ENCODE peak calls at places on chromosomes 2 and 18, in seven cellular contexts. G, F, J, D, E, L and C are unnamed samples.

GRCh38 chr2:142065156-142065555 is 65.7 kb downstream of the LRP1B start:
- DNase-seq in G (no peak), F (no peak), J (no peak), D (no peak), E (no peak), L (no peak), C (no peak)

GRCh38 chr18:46067431-46068007 is 4.5 kb downstream of the PSTPIP2 start:
- DNase-seq in G (peak), F (peak), J (no peak), D (no peak), E (no peak), L (no peak), C (no peak)

GRCh38 chr18:35091841-35092240 is 50.6 kb downstream of the MAPRE2 start:
- DNase-seq in G (peak), F (no peak), J (no peak), D (no peak), E (no peak), L (peak), C (no peak)

GRCh38 chr2:190599546-190600220 is 49.2 kb upstream of the NAB1 start:
- DNase-seq in G (no peak), F (no peak), J (no peak), D (no peak), E (no peak), L (no peak), C (no peak)

GRCh38 chr2:204078003-204078698 is 141.6 kb downstream of the ICOS start:
- DNase-seq in G (no peak), F (no peak), J (no peak), D (no peak), E (no peak), L (no peak), C (no peak)

GRCh38 chr18:79856119-79857080 is 58.7 kb downstream of the KCNG2 start:
- DNase-seq in G (peak), F (peak), J (peak), D (no peak), E (peak), L (peak), C (peak)

GRCh38 chr18:34493566-34494358 is 216.3 kb upstream of the DTNA start:
- DNase-seq in G (peak), F (peak), J (peak), D (no peak), E (no peak), L (no peak), C (peak)

GRCh38 chr2:32772623-32773221 is 144.9 kb downstream of the TTC27 start:
- DNase-seq in G (peak), F (no peak), J (no peak), D (no peak), E (no peak), L (peak), C (peak)

GRCh38 chr18:2254977-2255376 is 316.3 kb downstream of the METTL4 start:
- DNase-seq in G (no peak), F (no peak), J (no peak), D (no peak), E (no peak), L (no peak), C (no peak)

GRCh38 chr2:133787207-133787606 is 218.9 kb upstream of the NCKAP5 start:
- DNase-seq in G (peak), F (no peak), J (no peak), D (no peak), E (no peak), L (no peak), C (no peak)

GRCh38 chr2:191270303-191271178 is 25.3 kb downstream of the MYO1B start:
- DNase-seq in G (no peak), F (no peak), J (peak), D (no peak), E (no peak), L (no peak), C (no peak)

GRCh38 chr2:107511970-107512789 is 314.5 kb upstream of the RGPD4 start:
- DNase-seq in G (no peak), F (no peak), J (no peak), D (no peak), E (no peak), L (no peak), C (no peak)

GRCh38 chr2:103009861-103010260 is 248.0 kb downstream of the TMEM182 start:
- DNase-seq in G (no peak), F (no peak), J (no peak), D (no peak), E (no peak), L (no peak), C (no peak)

GRCh38 chr2:137383391-137383790 is 580.9 kb upstream of the HNMT start:
- DNase-seq in G (no peak), F (no peak), J (no peak), D (no peak), E (no peak), L (peak), C (no peak)

GRCh38 chr18:63445067-63445466 is 22.8 kb upstream of the VPS4B start:
- DNase-seq in G (no peak), F (no peak), J (no peak), D (no peak), E (peak), L (no peak), C (no peak)

GRCh38 chr2:163701399-163702195 is 34.2 kb downstream of the FIGN start:
- DNase-seq in G (peak), F (no peak), J (no peak), D (no peak), E (no peak), L (no peak), C (no peak)

GRCh38 chr2:6793913-6794312 is 71.8 kb downstream of the CMPK2 start:
- DNase-seq in G (no peak), F (no peak), J (no peak), D (no peak), E (no peak), L (no peak), C (no peak)

GRCh38 chr2:236847023-236847422 is 238.7 kb upstream of the COPS8 start:
- DNase-seq in G (no peak), F (no peak), J (no peak), D (no peak), E (no peak), L (no peak), C (no peak)

GRCh38 chr18:46793565-46793964 is 36.7 kb upstream of the ST8SIA5 start:
- DNase-seq in G (peak), F (no peak), J (no peak), D (no peak), E (no peak), L (no peak), C (no peak)

GRCh38 chr2:19688059-19688458 is 213.7 kb downstream of the TTC32 start:
- DNase-seq in G (no peak), F (no peak), J (no peak), D (no peak), E (no peak), L (no peak), C (no peak)

GRCh38 chr2:150449856-150450255 is 37.6 kb downstream of the RND3 start:
- DNase-seq in G (peak), F (no peak), J (no peak), D (no peak), E (no peak), L (no peak), C (no peak)

GRCh38 chr2:109344270-109344805 is 215.3 kb downstream of the SH3RF3 start:
- DNase-seq in G (no peak), F (no peak), J (no peak), D (no peak), E (peak), L (no peak), C (no peak)

GRCh38 chr2:188512456-188512855 is 220.8 kb downstream of the GULP1 start:
- DNase-seq in G (peak), F (no peak), J (no peak), D (no peak), E (no peak), L (peak), C (peak)

GRCh38 chr2:197378494-197378972 is 56.3 kb downstream of the SF3B1 start:
- DNase-seq in G (peak), F (peak), J (no peak), D (peak), E (no peak), L (peak), C (peak)

GRCh38 chr18:50720281-50720680 is 99.5 kb downstream of the MRO start:
- DNase-seq in G (no peak), F (no peak), J (no peak), D (no peak), E (no peak), L (no peak), C (no peak)

GRCh38 chr18:48675912-48676311 is 137.1 kb downstream of the CTIF start:
- DNase-seq in G (no peak), F (no peak), J (no peak), D (no peak), E (peak), L (no peak), C (no peak)
- TF ChIP-seq CTCF in G (no peak), F (no peak), J (no peak), D (no peak), E (no peak), L (no peak), C (no peak)

GRCh38 chr2:47652041-47652713 is 130.8 kb upstream of the MSH6 start:
- DNase-seq in G (no peak), F (no peak), J (no peak), D (no peak), E (no peak), L (no peak), C (no peak)
- TF ChIP-seq CTCF in G (no peak), F (no peak), J (no peak), D (no peak), E (no peak), L (no peak), C (no peak)

DNA sequence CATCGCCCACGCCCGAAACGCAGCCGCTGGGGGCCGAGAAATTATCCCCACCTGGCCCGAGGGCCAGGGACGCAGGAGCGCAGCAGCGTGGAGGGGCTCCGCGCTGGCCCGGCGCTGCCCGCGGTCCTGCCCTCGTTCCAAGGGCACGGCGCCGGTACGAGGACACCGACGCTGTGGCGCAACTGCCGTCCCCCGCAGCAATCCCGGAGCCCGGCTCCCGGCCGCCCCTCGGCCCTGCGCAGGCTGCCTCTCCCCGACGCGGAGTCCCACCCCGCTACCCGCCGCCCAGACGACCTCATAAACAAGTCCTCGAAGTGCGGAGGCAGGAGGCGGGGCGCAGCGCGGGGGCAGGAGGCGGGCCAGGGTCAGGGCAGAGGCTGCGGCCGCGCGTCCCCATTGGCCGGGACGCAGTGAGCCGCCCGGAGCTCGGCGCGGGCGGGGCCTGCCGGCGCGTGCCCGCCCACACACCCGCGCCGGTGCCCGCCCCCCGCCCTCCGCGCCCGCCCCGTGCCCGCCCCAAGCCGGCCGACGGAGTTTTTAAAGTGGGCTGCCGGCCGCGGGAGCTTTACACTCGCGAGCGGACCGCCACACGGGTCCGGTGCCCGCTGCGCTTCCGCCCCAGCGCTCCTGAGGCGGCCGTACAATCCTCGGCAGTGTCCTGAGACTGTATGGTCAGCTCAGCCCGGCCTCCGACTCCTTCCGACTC is at the start of gene EPAS1:
- DNase-seq in G (peak), F (peak), J (peak), D (peak), E (peak), L (peak), C (peak)
- TF ChIP-seq CTCF in G (no peak), F (no peak), J (no peak), D (no peak), E (no peak), L (no peak), C (no peak)

GRCh38 chr2:215797676-215798075 is 215.7 kb downstream of the MREG start:
- DNase-seq in G (peak), F (no peak), J (no peak), D (no peak), E (no peak), L (no peak), C (no peak)

GRCh38 chr2:215794829-215795546 is 218.4 kb downstream of the MREG start:
- DNase-seq in G (peak), F (no peak), J (no peak), D (no peak), E (no peak), L (peak), C (no peak)

GRCh38 chr2:215799194-215799593 is 214.2 kb downstream of the MREG start:
- DNase-seq in G (peak), F (no peak), J (no peak), D (no peak), E (no peak), L (no peak), C (no peak)

GRCh38 chr2:215793747-215794595 is 219.4 kb downstream of the MREG start:
- DNase-seq in G (peak), F (no peak), J (peak), D (no peak), E (no peak), L (peak), C (no peak)

DNA sequence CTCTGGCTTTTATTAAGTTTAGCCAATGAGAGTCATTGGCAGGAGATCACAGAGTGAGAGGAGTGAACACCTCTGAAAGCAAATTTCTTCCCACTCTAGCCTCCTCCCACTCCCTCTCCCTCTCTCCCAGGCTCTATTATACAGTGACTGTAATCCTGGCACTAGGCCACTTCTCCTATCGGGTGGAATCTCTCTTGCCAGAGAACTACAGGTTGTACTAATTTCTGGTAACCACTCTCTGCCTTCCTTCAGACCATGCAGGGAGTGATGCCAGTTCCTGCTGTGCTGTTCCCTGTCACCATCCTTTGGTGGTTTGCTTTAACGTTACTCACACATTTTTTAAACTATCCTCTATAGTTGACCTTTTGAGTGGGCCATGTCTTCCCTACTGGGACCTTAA is 217.2 kb downstream of the MREG start:
- DNase-seq in G (peak), F (no peak), J (no peak), D (no peak), E (no peak), L (peak), C (no peak)
- TF ChIP-seq CTCF in G (peak), F (no peak), J (no peak), D (no peak), E (no peak), L (no peak), C (no peak)

DNA sequence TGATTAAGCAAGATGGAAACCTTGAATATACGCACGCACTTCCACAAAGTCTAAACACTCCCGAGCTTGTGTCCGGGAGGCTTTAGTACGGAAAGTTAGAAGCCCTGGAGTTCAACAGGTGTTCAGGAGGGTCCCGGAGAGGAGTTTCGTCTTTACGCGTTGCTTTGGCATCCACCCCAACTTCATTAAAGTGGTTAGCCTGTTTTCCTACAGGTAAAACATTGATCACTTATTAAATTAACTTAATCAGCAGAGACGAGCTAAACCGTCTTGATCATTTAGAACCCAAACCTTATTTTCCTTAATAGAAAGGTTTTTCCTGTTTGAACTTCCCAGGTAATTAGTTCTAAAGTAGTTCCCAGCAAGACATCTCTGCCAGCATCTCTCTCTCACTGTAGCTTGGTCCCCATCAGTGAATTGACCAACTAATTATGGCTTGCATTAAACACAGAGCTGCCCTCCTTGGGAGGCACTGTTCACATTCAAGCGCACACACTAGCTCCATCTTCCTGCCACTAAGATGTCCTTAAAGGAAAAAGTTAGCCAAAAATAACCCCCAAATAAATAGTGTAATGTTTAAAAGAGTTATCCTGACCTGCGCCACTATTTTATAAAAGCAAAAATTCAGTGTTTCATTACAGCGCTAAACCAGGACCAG is 1.4 kb downstream of the NPAS2 start:
- DNase-seq in G (peak), F (no peak), J (no peak), D (no peak), E (no peak), L (no peak), C (peak)
- TF ChIP-seq CTCF in G (peak), F (no peak), J (no peak), D (no peak), E (no peak), L (no peak), C (no peak)

DNA sequence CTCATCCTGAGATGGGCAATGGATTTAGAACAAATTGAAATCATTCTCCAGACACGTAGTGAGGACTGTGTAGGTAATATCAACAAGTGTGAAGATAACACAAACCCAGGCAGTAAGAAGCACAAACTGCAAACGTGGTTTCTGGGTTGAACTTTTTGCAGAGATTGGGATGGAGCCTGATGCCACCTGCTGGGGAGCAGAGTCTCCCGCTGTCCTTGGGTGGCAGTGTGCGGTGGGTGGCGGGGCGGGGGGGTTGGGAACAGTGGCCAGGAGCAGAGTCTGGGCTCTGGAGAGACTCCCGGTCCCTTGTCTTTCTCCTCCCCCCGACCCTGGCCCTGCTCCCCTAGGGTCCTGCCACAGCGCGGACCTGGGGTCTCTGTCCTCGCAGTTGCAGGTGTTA is 19.5 kb downstream of the TRAF3IP1 start:
- DNase-seq in G (no peak), F (peak), J (no peak), D (no peak), E (no peak), L (peak), C (no peak)
- TF ChIP-seq CTCF in G (peak), F (peak), J (no peak), D (no peak), E (no peak), L (no peak), C (no peak)

GRCh38 chr2:201965550-201965949 is 68.1 kb upstream of the FZD7 start:
- DNase-seq in G (no peak), F (no peak), J (no peak), D (no peak), E (no peak), L (peak), C (no peak)
- TF ChIP-seq CTCF in G (no peak), F (no peak), J (peak), D (no peak), E (no peak), L (peak), C (no peak)

DNA sequence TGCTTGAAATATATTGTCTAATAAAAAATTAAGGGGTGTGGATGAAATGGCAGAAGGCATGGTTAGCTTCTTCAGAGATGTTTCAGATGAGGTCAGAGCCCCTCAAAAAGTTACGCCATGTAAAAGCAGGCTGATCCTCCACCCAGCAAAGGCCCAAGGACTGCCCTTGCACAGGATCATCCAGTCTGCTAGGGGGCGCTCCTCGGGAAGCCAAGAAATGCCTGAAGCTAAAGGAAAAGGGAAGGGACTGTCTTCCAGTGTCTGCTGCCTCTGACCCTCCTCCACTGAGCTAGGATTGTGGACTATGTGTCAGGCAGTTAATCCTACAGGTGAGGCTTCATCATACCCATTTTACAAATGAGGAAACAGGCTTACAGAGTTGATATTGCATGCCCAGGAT is 33.8 kb upstream of the TEX51 start:
- DNase-seq in G (no peak), F (no peak), J (no peak), D (no peak), E (peak), L (no peak), C (no peak)
- TF ChIP-seq CTCF in G (peak), F (no peak), J (peak), D (no peak), E (no peak), L (peak), C (no peak)

DNA sequence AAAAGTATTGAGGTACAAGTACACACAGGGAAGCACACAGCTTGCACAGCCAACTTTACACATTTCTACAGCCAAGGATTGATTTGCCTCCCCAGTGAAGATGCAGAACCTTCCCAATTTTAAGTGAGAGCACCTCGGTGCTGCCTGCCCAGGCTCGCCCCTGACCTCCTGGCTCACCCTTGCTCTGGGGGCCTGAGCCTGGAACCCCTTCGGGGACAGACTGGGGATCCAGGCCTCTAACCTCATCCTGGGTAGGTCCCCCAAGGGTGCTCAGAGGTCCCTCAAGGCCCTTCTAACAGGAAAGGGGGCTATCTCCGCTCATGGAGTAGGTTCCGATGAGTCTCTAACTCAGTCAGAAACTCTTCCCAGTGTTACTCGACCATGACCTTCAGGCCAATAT is 53.1 kb downstream of the BCL2L11 start:
- DNase-seq in G (no peak), F (no peak), J (no peak), D (no peak), E (no peak), L (no peak), C (no peak)
- TF ChIP-seq CTCF in G (no peak), F (no peak), J (no peak), D (no peak), E (no peak), L (no peak), C (no peak)